ENCODE peak calls at places on chromosomes 13 and 19, in six cellular contexts. L is SK-N-SH, B is RCC 7860, T is heart left ventricle, J is activated B cell treated with CpG ODN at 0.5 μM for 24 hours, M is NCI-H1092. K is an unnamed sample.

GRCh38 chr19:33405491-33406461 is 32.3 kb downstream of the CEBPG start:
- DNase-seq in B (no peak), J (no peak), T (no peak), M (no peak), L (peak; percentile 27), K (peak; percentile 1)

GRCh38 chr19:55212447-55212846 is 3.1 kb upstream of the PTPRH start:
- DNase-seq in T (no peak), J (no peak), B (no peak), L (no peak), M (no peak), K (no peak)

GRCh38 chr13:105827074-105827473 is 708.4 kb downstream of the EFNB2 start:
- DNase-seq in B (no peak), M (no peak), L (no peak), J (no peak), T (no peak), K (no peak)

GRCh38 chr19:12984143-12984627 is 11.1 kb upstream of the NFIX start:
- DNase-seq in T (no peak), M (no peak), B (no peak), L (no peak), J (no peak), K (no peak)

GRCh38 chr13:50707533-50708096 is 135.9 kb downstream of the DLEU7 start:
- DNase-seq in J (no peak), M (no peak), B (no peak), L (peak; percentile 13), T (no peak), K (no peak)

GRCh38 chr13:111963031-111963430 is 103.9 kb upstream of the SOX1 start:
- DNase-seq in T (no peak), L (no peak), M (no peak), B (no peak), J (no peak), K (no peak)

GRCh38 chr19:41696402-41697197 is 8.5 kb upstream of the CEACAM7 start:
- DNase-seq in M (no peak), L (no peak), J (peak; percentile 7), T (no peak), B (no peak), K (no peak)

GRCh38 chr19:50648659-50649058 is 586 bp upstream of the C19orf81 start:
- DNase-seq in T (no peak), L (no peak), B (no peak), M (no peak), J (no peak), K (no peak)

GRCh38 chr13:104534847-104535246 is 1468.6 kb upstream of the SLC10A2 start:
- DNase-seq in B (no peak), J (no peak), L (no peak), T (no peak), M (no peak), K (no peak)

GRCh38 chr19:33450689-33451088 is 70.9 kb downstream of the PEPD start:
- DNase-seq in J (no peak), T (no peak), L (no peak), B (no peak), M (no peak), K (no peak)

GRCh38 chr19:795691-796581 is 1.3 kb upstream of the PTBP1 start:
- DNase-seq in T (peak; percentile 21), L (no peak), B (no peak), M (no peak), J (no peak), K (no peak)

GRCh38 chr13:83216521-83217245 is 665.6 kb downstream of the SLITRK1 start:
- DNase-seq in M (no peak), B (no peak), L (no peak), J (no peak), T (no peak), K (no peak)

GRCh38 chr13:31073859-31074718 is 87.6 kb downstream of the HSPH1 start:
- DNase-seq in B (no peak), J (no peak), T (no peak), L (no peak), M (no peak), K (no peak)

GRCh38 chr13:50129923-50130685 is 114.9 kb downstream of the KCNRG start:
- DNase-seq in J (peak; percentile 46), M (no peak), L (peak; percentile 77), B (no peak), T (peak; percentile 45), K (no peak)

GRCh38 chr19:49710372-49710951 is 19.5 kb downstream of the CPT1C start:
- DNase-seq in B (peak; percentile 36), M (no peak), T (no peak), J (no peak), L (no peak), K (no peak)

GRCh38 chr19:35645680-35646511 is 2.2 kb upstream of the COX6B1 start:
- DNase-seq in T (no peak), M (no peak), L (no peak), B (no peak), J (no peak), K (no peak)

GRCh38 chr13:106036870-106037269 is 498.6 kb downstream of the EFNB2 start:
- DNase-seq in L (peak; percentile 35), J (no peak), M (no peak), T (no peak), B (no peak), K (no peak)

GRCh38 chr19:3814648-3815047 is 28.5 kb upstream of the MATK start:
- DNase-seq in L (no peak), M (no peak), B (no peak), T (no peak), J (no peak), K (no peak)

GRCh38 chr19:17871878-17872250 is at the start of gene SLC5A5:
- DNase-seq in B (no peak), L (peak; percentile 64), M (no peak), T (no peak), J (no peak), K (no peak)

GRCh38 chr13:110240352-110240751 is 66.6 kb downstream of the COL4A1 start:
- DNase-seq in M (no peak), J (no peak), B (no peak), T (peak; percentile 19), L (no peak), K (no peak)

GRCh38 chr13:57629391-57629804 is 2.1 kb upstream of the PCDH17 start:
- DNase-seq in J (no peak), L (peak; percentile 32), B (no peak), M (no peak), T (peak; percentile 20), K (no peak)

GRCh38 chr19:34772697-34773554 is at the start of gene ZNF599:
- DNase-seq in L (peak; percentile 90), J (peak; percentile 91), M (peak; percentile 81), T (peak; percentile 95), B (peak; percentile 68), K (peak; percentile 91)

GRCh38 chr19:8897106-8897505 is 64.9 kb downstream of the MBD3L1 start:
- DNase-seq in T (no peak), L (no peak), J (no peak), M (no peak), B (no peak), K (no peak)

GRCh38 chr13:113585828-113586355 is 1.3 kb downstream of the TFDP1 start:
- DNase-seq in J (no peak), B (no peak), L (no peak), T (no peak), M (no peak), K (no peak)

GRCh38 chr19:651114-651818 is 11.6 kb downstream of the FGF22 start:
- DNase-seq in J (no peak), M (no peak), L (no peak), B (no peak), T (no peak), K (no peak)

GRCh38 chr19:17883627-17884413 is 12.1 kb downstream of the SLC5A5 start:
- DNase-seq in B (no peak), L (peak; percentile 77), T (no peak), M (no peak), J (no peak), K (no peak)

GRCh38 chr13:66139250-66139649 is 1090.9 kb downstream of the PCDH9 start:
- DNase-seq in T (no peak), B (no peak), L (no peak), M (no peak), J (no peak), K (no peak)

GRCh38 chr19:2589441-2589840 is 113.1 kb downstream of the GNG7 start:
- DNase-seq in B (no peak), J (no peak), M (no peak), L (no peak), T (no peak), K (no peak)

GRCh38 chr19:3699741-3700241 is 477 bp downstream of the PIP5K1C start:
- DNase-seq in M (no peak), T (peak; percentile 24), J (no peak), L (peak; percentile 75), B (no peak), K (no peak)

GRCh38 chr13:45325806-45326205 is 15.2 kb downstream of the TPT1 start:
- DNase-seq in T (peak; percentile 72), M (no peak), B (peak; percentile 59), L (no peak), J (no peak), K (peak; percentile 42)

GRCh38 chr19:55467236-55468053 is 2.9 kb upstream of the C19orf85 start:
- DNase-seq in J (peak; percentile 73), B (no peak), M (no peak), L (peak; percentile 90), T (peak; percentile 74), K (peak; percentile 62)

GRCh38 chr13:104422668-104423067 is 1356.5 kb upstream of the SLC10A2 start:
- DNase-seq in J (no peak), L (no peak), M (no peak), T (no peak), B (no peak), K (no peak)

K was measured in thyroid gland.